ENCODE peak calls at places on chromosomes 5 and 9, in seven cellular contexts. One of them, this sample, is unnamed.

GRCh38 chr9:120931278-120932085 is 4.9 kb upstream of the TRAF1 start:
- DNase-seq in activated CD8-positive, alpha-beta memory T cell treated with anti-CD3 and anti-CD28 coated beads for 4 hours: no peak
- DNase-seq in NCI-H69: peak; percentile 21
- DNase-seq in hypothalamus: no peak
- DNase-seq in activated CD4-positive, alpha-beta memory T cell treated with anti-CD3 and anti-CD28 coated beads for 36 hours: peak; percentile 80
- DNase-seq in A549: no peak
- DNase-seq in HT-29: no peak
- DNase-seq in this sample: peak; percentile 52

GRCh38 chr9:125632321-125633115 is 74.5 kb downstream of the MAPKAP1 start:
- DNase-seq in activated CD8-positive, alpha-beta memory T cell treated with anti-CD3 and anti-CD28 coated beads for 4 hours: no peak
- DNase-seq in hypothalamus: no peak
- DNase-seq in A549: no peak
- DNase-seq in NCI-H69: peak; percentile 43
- DNase-seq in HT-29: peak; percentile 57
- DNase-seq in activated CD4-positive, alpha-beta memory T cell treated with anti-CD3 and anti-CD28 coated beads for 36 hours: peak; percentile 62
- DNase-seq in this sample: no peak

GRCh38 chr9:27340876-27341540 is 44.1 kb upstream of the EQTN start:
- DNase-seq in A549: no peak
- DNase-seq in NCI-H69: peak; percentile 48
- DNase-seq in activated CD8-positive, alpha-beta memory T cell treated with anti-CD3 and anti-CD28 coated beads for 4 hours: no peak
- DNase-seq in hypothalamus: no peak
- DNase-seq in HT-29: no peak
- DNase-seq in activated CD4-positive, alpha-beta memory T cell treated with anti-CD3 and anti-CD28 coated beads for 36 hours: no peak
- DNase-seq in this sample: no peak

GRCh38 chr5:172453206-172453985 is 929 bp downstream of the SH3PXD2B start:
- DNase-seq in hypothalamus: no peak
- DNase-seq in A549: peak; percentile 54
- DNase-seq in HT-29: no peak
- DNase-seq in activated CD8-positive, alpha-beta memory T cell treated with anti-CD3 and anti-CD28 coated beads for 4 hours: no peak
- DNase-seq in activated CD4-positive, alpha-beta memory T cell treated with anti-CD3 and anti-CD28 coated beads for 36 hours: no peak
- DNase-seq in NCI-H69: peak; percentile 43
- DNase-seq in this sample: no peak

GRCh38 chr9:117516676-117517632 is 102.1 kb upstream of the ASTN2 start:
- DNase-seq in activated CD8-positive, alpha-beta memory T cell treated with anti-CD3 and anti-CD28 coated beads for 4 hours: no peak
- DNase-seq in hypothalamus: no peak
- DNase-seq in HT-29: no peak
- DNase-seq in NCI-H69: peak; percentile 8
- DNase-seq in activated CD4-positive, alpha-beta memory T cell treated with anti-CD3 and anti-CD28 coated beads for 36 hours: no peak
- DNase-seq in A549: no peak
- DNase-seq in this sample: no peak

GRCh38 chr9:76529667-76530066 is 70.7 kb downstream of the GCNT1 start:
- DNase-seq in activated CD8-positive, alpha-beta memory T cell treated with anti-CD3 and anti-CD28 coated beads for 4 hours: no peak
- DNase-seq in NCI-H69: no peak
- DNase-seq in activated CD4-positive, alpha-beta memory T cell treated with anti-CD3 and anti-CD28 coated beads for 36 hours: no peak
- DNase-seq in A549: no peak
- DNase-seq in hypothalamus: no peak
- DNase-seq in HT-29: no peak
- DNase-seq in this sample: no peak

GRCh38 chr5:147805030-147805454 is 22.5 kb upstream of the JAKMIP2 start:
- DNase-seq in activated CD4-positive, alpha-beta memory T cell treated with anti-CD3 and anti-CD28 coated beads for 36 hours: no peak
- DNase-seq in hypothalamus: no peak
- DNase-seq in A549: no peak
- DNase-seq in NCI-H69: peak; percentile 74
- DNase-seq in HT-29: no peak
- DNase-seq in activated CD8-positive, alpha-beta memory T cell treated with anti-CD3 and anti-CD28 coated beads for 4 hours: peak; percentile 15
- DNase-seq in this sample: peak; percentile 57

GRCh38 chr9:68997676-68998075 is 16.2 kb downstream of the PRKACG start:
- DNase-seq in HT-29: no peak
- DNase-seq in activated CD8-positive, alpha-beta memory T cell treated with anti-CD3 and anti-CD28 coated beads for 4 hours: no peak
- DNase-seq in hypothalamus: no peak
- DNase-seq in activated CD4-positive, alpha-beta memory T cell treated with anti-CD3 and anti-CD28 coated beads for 36 hours: no peak
- DNase-seq in NCI-H69: no peak
- DNase-seq in A549: no peak
- DNase-seq in this sample: no peak

GRCh38 chr5:150120617-150121447 is 34.5 kb upstream of the CSF1R start:
- DNase-seq in NCI-H69: no peak
- DNase-seq in activated CD4-positive, alpha-beta memory T cell treated with anti-CD3 and anti-CD28 coated beads for 36 hours: no peak
- DNase-seq in activated CD8-positive, alpha-beta memory T cell treated with anti-CD3 and anti-CD28 coated beads for 4 hours: no peak
- DNase-seq in HT-29: no peak
- DNase-seq in hypothalamus: no peak
- DNase-seq in A549: no peak
- DNase-seq in this sample: no peak

GRCh38 chr5:14900661-14901461 is 29.3 kb upstream of the ANKH start:
- DNase-seq in hypothalamus: no peak
- DNase-seq in A549: no peak
- DNase-seq in HT-29: no peak
- DNase-seq in activated CD4-positive, alpha-beta memory T cell treated with anti-CD3 and anti-CD28 coated beads for 36 hours: no peak
- DNase-seq in NCI-H69: no peak
- DNase-seq in activated CD8-positive, alpha-beta memory T cell treated with anti-CD3 and anti-CD28 coated beads for 4 hours: no peak
- DNase-seq in this sample: no peak

GRCh38 chr5:74643160-74643562 is 2.6 kb upstream of the ENC1 start:
- DNase-seq in activated CD8-positive, alpha-beta memory T cell treated with anti-CD3 and anti-CD28 coated beads for 4 hours: no peak
- DNase-seq in A549: no peak
- DNase-seq in NCI-H69: no peak
- DNase-seq in activated CD4-positive, alpha-beta memory T cell treated with anti-CD3 and anti-CD28 coated beads for 36 hours: no peak
- DNase-seq in hypothalamus: no peak
- DNase-seq in HT-29: peak; percentile 71
- DNase-seq in this sample: no peak

GRCh38 chr5:88824892-88825781 is 57.8 kb downstream of the MEF2C start:
- DNase-seq in A549: no peak
- DNase-seq in activated CD8-positive, alpha-beta memory T cell treated with anti-CD3 and anti-CD28 coated beads for 4 hours: no peak
- DNase-seq in NCI-H69: peak; percentile 59
- DNase-seq in hypothalamus: no peak
- DNase-seq in activated CD4-positive, alpha-beta memory T cell treated with anti-CD3 and anti-CD28 coated beads for 36 hours: no peak
- DNase-seq in HT-29: peak; percentile 36
- DNase-seq in this sample: no peak

GRCh38 chr5:86118542-86118941 is 499.2 kb upstream of the COX7C start:
- DNase-seq in activated CD4-positive, alpha-beta memory T cell treated with anti-CD3 and anti-CD28 coated beads for 36 hours: no peak
- DNase-seq in HT-29: peak; percentile 37
- DNase-seq in activated CD8-positive, alpha-beta memory T cell treated with anti-CD3 and anti-CD28 coated beads for 4 hours: no peak
- DNase-seq in hypothalamus: no peak
- DNase-seq in A549: peak; percentile 1
- DNase-seq in NCI-H69: peak; percentile 49
- DNase-seq in this sample: no peak

GRCh38 chr5:65483474-65484346 is 2.0 kb upstream of the ADAMTS6 start:
- DNase-seq in hypothalamus: no peak
- DNase-seq in A549: no peak
- DNase-seq in HT-29: peak; percentile 66
- DNase-seq in activated CD8-positive, alpha-beta memory T cell treated with anti-CD3 and anti-CD28 coated beads for 4 hours: no peak
- DNase-seq in activated CD4-positive, alpha-beta memory T cell treated with anti-CD3 and anti-CD28 coated beads for 36 hours: no peak
- DNase-seq in NCI-H69: peak; percentile 88
- DNase-seq in this sample: no peak

GRCh38 chr5:25458628-25459027 is 813.9 kb upstream of the CDH10 start:
- DNase-seq in activated CD8-positive, alpha-beta memory T cell treated with anti-CD3 and anti-CD28 coated beads for 4 hours: no peak
- DNase-seq in activated CD4-positive, alpha-beta memory T cell treated with anti-CD3 and anti-CD28 coated beads for 36 hours: no peak
- DNase-seq in A549: no peak
- DNase-seq in hypothalamus: no peak
- DNase-seq in NCI-H69: no peak
- DNase-seq in HT-29: no peak
- DNase-seq in this sample: no peak

GRCh38 chr5:10631597-10631996 is 67.7 kb downstream of the ANKRD33B start:
- DNase-seq in A549: no peak
- DNase-seq in NCI-H69: no peak
- DNase-seq in activated CD8-positive, alpha-beta memory T cell treated with anti-CD3 and anti-CD28 coated beads for 4 hours: no peak
- DNase-seq in activated CD4-positive, alpha-beta memory T cell treated with anti-CD3 and anti-CD28 coated beads for 36 hours: no peak
- DNase-seq in hypothalamus: no peak
- DNase-seq in HT-29: no peak
- DNase-seq in this sample: no peak

GRCh38 chr9:78620303-78620702 is 323.4 kb downstream of the PSAT1 start:
- DNase-seq in NCI-H69: no peak
- DNase-seq in A549: no peak
- DNase-seq in hypothalamus: no peak
- DNase-seq in activated CD8-positive, alpha-beta memory T cell treated with anti-CD3 and anti-CD28 coated beads for 4 hours: no peak
- DNase-seq in HT-29: no peak
- DNase-seq in activated CD4-positive, alpha-beta memory T cell treated with anti-CD3 and anti-CD28 coated beads for 36 hours: no peak
- DNase-seq in this sample: no peak

GRCh38 chr5:96320797-96321196 is 112.3 kb downstream of the PCSK1 start:
- DNase-seq in hypothalamus: no peak
- DNase-seq in A549: no peak
- DNase-seq in HT-29: no peak
- DNase-seq in activated CD4-positive, alpha-beta memory T cell treated with anti-CD3 and anti-CD28 coated beads for 36 hours: no peak
- DNase-seq in NCI-H69: no peak
- DNase-seq in activated CD8-positive, alpha-beta memory T cell treated with anti-CD3 and anti-CD28 coated beads for 4 hours: no peak
- DNase-seq in this sample: no peak

GRCh38 chr9:117703538-117703937 is 665 bp upstream of the TLR4 start:
- DNase-seq in activated CD8-positive, alpha-beta memory T cell treated with anti-CD3 and anti-CD28 coated beads for 4 hours: no peak
- DNase-seq in hypothalamus: no peak
- DNase-seq in NCI-H69: peak; percentile 54
- DNase-seq in activated CD4-positive, alpha-beta memory T cell treated with anti-CD3 and anti-CD28 coated beads for 36 hours: no peak
- DNase-seq in A549: no peak
- DNase-seq in HT-29: no peak
- DNase-seq in this sample: no peak

GRCh38 chr9:131624636-131625241 is 79.4 kb downstream of the PRRT1B start:
- DNase-seq in HT-29: no peak
- DNase-seq in hypothalamus: no peak
- DNase-seq in NCI-H69: peak; percentile 97
- DNase-seq in activated CD4-positive, alpha-beta memory T cell treated with anti-CD3 and anti-CD28 coated beads for 36 hours: no peak
- DNase-seq in A549: no peak
- DNase-seq in activated CD8-positive, alpha-beta memory T cell treated with anti-CD3 and anti-CD28 coated beads for 4 hours: no peak
- DNase-seq in this sample: no peak

GRCh38 chr5:73447234-73448071 is 1.1 kb downstream of the FOXD1 start:
- DNase-seq in A549: no peak
- DNase-seq in activated CD4-positive, alpha-beta memory T cell treated with anti-CD3 and anti-CD28 coated beads for 36 hours: peak; percentile 64
- DNase-seq in NCI-H69: peak; percentile 88
- DNase-seq in HT-29: peak; percentile 44
- DNase-seq in activated CD8-positive, alpha-beta memory T cell treated with anti-CD3 and anti-CD28 coated beads for 4 hours: peak; percentile 14
- DNase-seq in hypothalamus: no peak
- DNase-seq in this sample: peak; percentile 47

GRCh38 chr9:129567842-129568559 is 52.9 kb downstream of the C9orf50 start:
- DNase-seq in hypothalamus: peak; percentile 56
- DNase-seq in activated CD4-positive, alpha-beta memory T cell treated with anti-CD3 and anti-CD28 coated beads for 36 hours: no peak
- DNase-seq in activated CD8-positive, alpha-beta memory T cell treated with anti-CD3 and anti-CD28 coated beads for 4 hours: no peak
- DNase-seq in HT-29: peak; percentile 69
- DNase-seq in NCI-H69: peak; percentile 54
- DNase-seq in A549: peak; percentile 64
- DNase-seq in this sample: no peak

GRCh38 chr5:74396913-74397606 is 243.5 kb downstream of the ENC1 start:
- DNase-seq in HT-29: no peak
- DNase-seq in activated CD4-positive, alpha-beta memory T cell treated with anti-CD3 and anti-CD28 coated beads for 36 hours: no peak
- DNase-seq in NCI-H69: peak; percentile 97
- DNase-seq in A549: no peak
- DNase-seq in activated CD8-positive, alpha-beta memory T cell treated with anti-CD3 and anti-CD28 coated beads for 4 hours: no peak
- DNase-seq in hypothalamus: no peak
- DNase-seq in this sample: no peak

GRCh38 chr9:113519401-113520108 is 56.0 kb downstream of the RGS3 start:
- DNase-seq in hypothalamus: no peak
- DNase-seq in activated CD8-positive, alpha-beta memory T cell treated with anti-CD3 and anti-CD28 coated beads for 4 hours: no peak
- DNase-seq in A549: peak; percentile 73
- DNase-seq in activated CD4-positive, alpha-beta memory T cell treated with anti-CD3 and anti-CD28 coated beads for 36 hours: no peak
- DNase-seq in HT-29: peak; percentile 56
- DNase-seq in NCI-H69: no peak
- DNase-seq in this sample: no peak

GRCh38 chr9:36914212-36914577 is 119.9 kb downstream of the PAX5 start:
- DNase-seq in activated CD4-positive, alpha-beta memory T cell treated with anti-CD3 and anti-CD28 coated beads for 36 hours: no peak
- DNase-seq in hypothalamus: no peak
- DNase-seq in NCI-H69: peak; percentile 88
- DNase-seq in A549: no peak
- DNase-seq in HT-29: no peak
- DNase-seq in activated CD8-positive, alpha-beta memory T cell treated with anti-CD3 and anti-CD28 coated beads for 4 hours: no peak
- DNase-seq in this sample: no peak

GRCh38 chr9:132944294-132945185 is at the start of gene TSC1:
- DNase-seq in hypothalamus: peak; percentile 91
- DNase-seq in NCI-H69: peak; percentile 98
- DNase-seq in activated CD8-positive, alpha-beta memory T cell treated with anti-CD3 and anti-CD28 coated beads for 4 hours: peak; percentile 94
- DNase-seq in activated CD4-positive, alpha-beta memory T cell treated with anti-CD3 and anti-CD28 coated beads for 36 hours: peak; percentile 98
- DNase-seq in HT-29: peak; percentile 87
- DNase-seq in A549: peak; percentile 84
- DNase-seq in this sample: peak; percentile 94

GRCh38 chr5:175558801-175559480 is 80.6 kb downstream of the SFXN1 start:
- DNase-seq in NCI-H69: no peak
- DNase-seq in hypothalamus: no peak
- DNase-seq in activated CD4-positive, alpha-beta memory T cell treated with anti-CD3 and anti-CD28 coated beads for 36 hours: no peak
- DNase-seq in A549: no peak
- DNase-seq in HT-29: no peak
- DNase-seq in activated CD8-positive, alpha-beta memory T cell treated with anti-CD3 and anti-CD28 coated beads for 4 hours: no peak
- DNase-seq in this sample: no peak

GRCh38 chr5:180085837-180086236 is 14.3 kb upstream of the RNF130 start:
- DNase-seq in NCI-H69: no peak
- DNase-seq in hypothalamus: no peak
- DNase-seq in HT-29: no peak
- DNase-seq in activated CD8-positive, alpha-beta memory T cell treated with anti-CD3 and anti-CD28 coated beads for 4 hours: no peak
- DNase-seq in A549: no peak
- DNase-seq in activated CD4-positive, alpha-beta memory T cell treated with anti-CD3 and anti-CD28 coated beads for 36 hours: no peak
- DNase-seq in this sample: no peak

GRCh38 chr5:143618146-143618545 is 193.8 kb upstream of the HMHB1 start:
- DNase-seq in A549: no peak
- DNase-seq in NCI-H69: peak; percentile 67
- DNase-seq in HT-29: no peak
- DNase-seq in activated CD8-positive, alpha-beta memory T cell treated with anti-CD3 and anti-CD28 coated beads for 4 hours: no peak
- DNase-seq in activated CD4-positive, alpha-beta memory T cell treated with anti-CD3 and anti-CD28 coated beads for 36 hours: no peak
- DNase-seq in hypothalamus: no peak
- DNase-seq in this sample: no peak

GRCh38 chr5:148972396-148972795 is 90.5 kb downstream of the SH3TC2 start:
- DNase-seq in activated CD4-positive, alpha-beta memory T cell treated with anti-CD3 and anti-CD28 coated beads for 36 hours: no peak
- DNase-seq in HT-29: peak; percentile 55
- DNase-seq in A549: no peak
- DNase-seq in activated CD8-positive, alpha-beta memory T cell treated with anti-CD3 and anti-CD28 coated beads for 4 hours: no peak
- DNase-seq in NCI-H69: no peak
- DNase-seq in hypothalamus: no peak
- DNase-seq in this sample: no peak

GRCh38 chr5:108681079-108681921 is 66.4 kb upstream of the FER start:
- DNase-seq in activated CD8-positive, alpha-beta memory T cell treated with anti-CD3 and anti-CD28 coated beads for 4 hours: no peak
- DNase-seq in hypothalamus: no peak
- DNase-seq in A549: peak; percentile 43
- DNase-seq in activated CD4-positive, alpha-beta memory T cell treated with anti-CD3 and anti-CD28 coated beads for 36 hours: no peak
- DNase-seq in NCI-H69: peak; percentile 71
- DNase-seq in HT-29: peak; percentile 72
- DNase-seq in this sample: no peak

GRCh38 chr9:131598121-131598520 is 52.8 kb downstream of the PRRT1B start:
- DNase-seq in HT-29: no peak
- DNase-seq in activated CD4-positive, alpha-beta memory T cell treated with anti-CD3 and anti-CD28 coated beads for 36 hours: no peak
- DNase-seq in A549: no peak
- DNase-seq in hypothalamus: no peak
- DNase-seq in NCI-H69: no peak
- DNase-seq in activated CD8-positive, alpha-beta memory T cell treated with anti-CD3 and anti-CD28 coated beads for 4 hours: no peak
- DNase-seq in this sample: no peak

GRCh38 chr5:123549256-123549904 is 37.4 kb downstream of the CSNK1G3 start:
- DNase-seq in A549: no peak
- DNase-seq in NCI-H69: no peak
- DNase-seq in HT-29: no peak
- DNase-seq in hypothalamus: no peak
- DNase-seq in activated CD4-positive, alpha-beta memory T cell treated with anti-CD3 and anti-CD28 coated beads for 36 hours: peak; percentile 71
- DNase-seq in activated CD8-positive, alpha-beta memory T cell treated with anti-CD3 and anti-CD28 coated beads for 4 hours: peak; percentile 50
- DNase-seq in this sample: peak; percentile 76

GRCh38 chr5:176553260-176554085 is 4.3 kb downstream of the CDHR2 start:
- DNase-seq in activated CD4-positive, alpha-beta memory T cell treated with anti-CD3 and anti-CD28 coated beads for 36 hours: peak; percentile 50
- DNase-seq in hypothalamus: no peak
- DNase-seq in HT-29: peak; percentile 30
- DNase-seq in activated CD8-positive, alpha-beta memory T cell treated with anti-CD3 and anti-CD28 coated beads for 4 hours: no peak
- DNase-seq in A549: no peak
- DNase-seq in NCI-H69: peak; percentile 85
- DNase-seq in this sample: no peak